ENCODE peak calls at places on chromosomes 11 and 22, in five cellular contexts. C, P, Q, Y and M are unnamed samples.
A peak's percentile ranks its signal among the peaks of the same experiment; 100 is the strongest.

GRCh38 chr11:38598413-38598812 is 2000.4 kb upstream of the RAG2 start:
- DNase-seq in C (no peak), P (no peak), Q (peak; percentile 15), Y (no peak), M (no peak)

GRCh38 chr22:30016596-30016995 is 63.7 kb upstream of the HORMAD2 start:
- DNase-seq in C (no peak), P (no peak), Q (no peak), Y (peak; percentile 39), M (no peak)

GRCh38 chr11:12157241-12157661 is 46.9 kb downstream of the MICAL2 start:
- DNase-seq in C (no peak), P (no peak), Q (no peak), Y (peak; percentile 69), M (peak; percentile 62)

GRCh38 chr11:119538748-119539147 is 115.8 kb upstream of the THY1 start:
- DNase-seq in C (no peak), P (peak; percentile 9), Q (no peak), Y (no peak), M (no peak)

GRCh38 chr11:27621440-27622161 is 78.7 kb downstream of the BDNF start:
- DNase-seq in C (no peak), P (no peak), Q (no peak), Y (no peak), M (no peak)

GRCh38 chr11:117868815-117869642 is 7.4 kb downstream of the FXYD6 start:
- DNase-seq in C (no peak), P (no peak), Q (peak; percentile 83), Y (no peak), M (no peak)

GRCh38 chr11:47340980-47341775 is 11.3 kb downstream of the MYBPC3 start:
- DNase-seq in C (no peak), P (no peak), Q (no peak), Y (no peak), M (no peak)

GRCh38 chr22:22046370-22046769 is 63.8 kb upstream of the TOP3B start:
- DNase-seq in C (no peak), P (no peak), Q (no peak), Y (no peak), M (no peak)

GRCh38 chr11:93587858-93588581 is 44.8 kb upstream of the SMCO4 start:
- DNase-seq in C (no peak), P (no peak), Q (no peak), Y (no peak), M (no peak)

GRCh38 chr11:73298233-73298632 is 9.8 kb upstream of the ARHGEF17 start:
- DNase-seq in C (no peak), P (no peak), Q (no peak), Y (no peak), M (no peak)

GRCh38 chr11:12259956-12260355 is 117.4 kb upstream of the PARVA start:
- DNase-seq in C (no peak), P (no peak), Q (no peak), Y (no peak), M (no peak)